ENCODE peak calls at places on chromosomes 12 and 14, in six cellular contexts. O is stimulated activated CD8-positive, alpha-beta memory T cell treated with anti-CD3 and anti-CD28 coated beads, Interleukin-15, amount 100 ng/mL, for 1 hour; R is sigmoid colon; P is BJ; J is foreskin fibroblast; Q is amygdala. I is an unnamed sample.

GRCh38 chr12:94152292-94153083 is 4.1 kb downstream of the PLXNC1 start:
- DNase-seq in Q (no peak), P (no peak), O (no peak), J (no peak), R (no peak), I (no peak)

GRCh38 chr12:48782457-48783395 is 6.2 kb downstream of the ADCY6 start:
- DNase-seq in R (no peak), Q (no peak), P (no peak), J (no peak), O (no peak), I (no peak)

GRCh38 chr12:19639781-19640180 is 200.5 kb downstream of the AEBP2 start:
- DNase-seq in J (no peak), P (no peak), Q (no peak), R (no peak), O (no peak), I (no peak)

GRCh38 chr12:58765653-58766554 is 154.4 kb downstream of the LRIG3 start:
- DNase-seq in P (no peak), J (no peak), R (no peak), O (no peak), Q (no peak), I (no peak)

GRCh38 chr14:28298156-28298555 is 468.4 kb upstream of the FOXG1 start:
- DNase-seq in J (no peak), Q (no peak), O (no peak), P (no peak), R (no peak), I (no peak)

GRCh38 chr14:32400480-32400879 is 71.4 kb downstream of the AKAP6 start:
- DNase-seq in R (no peak), O (no peak), Q (no peak), J (peak; percentile 8), P (peak; percentile 88), I (no peak)

GRCh38 chr12:70826156-70826555 is 94.4 kb downstream of the PTPRR start:
- DNase-seq in R (no peak), P (no peak), O (no peak), J (no peak), Q (no peak), I (no peak)

GRCh38 chr12:90065301-90065801 is 356.7 kb upstream of the ATP2B1 start:
- DNase-seq in J (no peak), P (no peak), O (no peak), Q (no peak), R (no peak), I (no peak)

GRCh38 chr14:94284221-94284620 is 8.8 kb downstream of the SERPINA10 start:
- DNase-seq in J (no peak), O (no peak), P (no peak), R (no peak), Q (no peak), I (no peak)

GRCh38 chr12:101962486-101962885 is 85.1 kb downstream of the DRAM1 start:
- DNase-seq in O (no peak), P (no peak), R (no peak), Q (no peak), J (peak; percentile 59), I (no peak)

GRCh38 chr14:100525615-100526014 is 61.6 kb downstream of the BEGAIN start:
- DNase-seq in J (no peak), Q (no peak), P (no peak), R (peak; percentile 48), O (no peak), I (no peak)

GRCh38 chr12:75041481-75041880 is 168.2 kb downstream of the KCNC2 start:
- DNase-seq in J (no peak), O (no peak), P (no peak), Q (no peak), R (no peak), I (no peak)

GRCh38 chr12:127802271-127802670 is 464.7 kb upstream of the TMEM132C start:
- DNase-seq in Q (no peak), O (no peak), J (no peak), P (no peak), R (no peak), I (no peak)

GRCh38 chr12:108821407-108822397 is 35.7 kb downstream of the SSH1 start:
- DNase-seq in J (peak; percentile 49), O (no peak), R (no peak), Q (no peak), P (no peak), I (no peak)

GRCh38 chr12:20492251-20492728 is 124.0 kb downstream of the PDE3A start:
- DNase-seq in Q (no peak), O (no peak), R (no peak), P (no peak), J (peak; percentile 58), I (no peak)

GRCh38 chr12:131092911-131093901 is 139.5 kb downstream of the ADGRD1 start:
- DNase-seq in P (no peak), Q (no peak), O (no peak), R (peak; percentile 54), J (no peak), I (no peak)

GRCh38 chr14:60724080-60724618 is at the start of gene SIX4:
- DNase-seq in P (peak; percentile 37), Q (no peak), O (no peak), J (peak; percentile 84), R (peak; percentile 87), I (peak; percentile 29)

GRCh38 chr12:45615268-45615667 is 114.2 kb upstream of the ARID2 start:
- DNase-seq in P (peak; percentile 22), R (no peak), O (no peak), J (peak; percentile 60), Q (no peak), I (no peak)

GRCh38 chr12:124480469-124481256 is 86.7 kb downstream of the NCOR2 start:
- DNase-seq in Q (no peak), P (no peak), R (no peak), O (no peak), J (peak; percentile 40), I (no peak)